ENCODE peak calls at places on chromosomes 6 and 20, in five cellular contexts. One of them, this sample, is unnamed.

GRCh38 chr6:388202-388903 is 3.2 kb upstream of the IRF4 start:
- DNase-seq in psoas muscle: no peak
- DNase-seq in GM13976: no peak
- DNase-seq in BJ: no peak
- DNase-seq in AG20443: no peak
- DNase-seq in this sample: no peak

GRCh38 chr6:21229061-21229460 is 364.5 kb upstream of the SOX4 start:
- DNase-seq in psoas muscle: no peak
- DNase-seq in GM13976: no peak
- DNase-seq in BJ: no peak
- DNase-seq in AG20443: no peak
- DNase-seq in this sample: no peak

GRCh38 chr20:62208805-62209755 is 11.0 kb downstream of the HRH3 start:
- DNase-seq in psoas muscle: peak
- DNase-seq in GM13976: no peak
- DNase-seq in BJ: no peak
- DNase-seq in AG20443: peak
- DNase-seq in this sample: no peak

GRCh38 chr20:11987526-11987925 is 69.8 kb downstream of the BTBD3 start:
- DNase-seq in psoas muscle: no peak
- DNase-seq in GM13976: no peak
- DNase-seq in BJ: no peak
- DNase-seq in AG20443: no peak
- DNase-seq in this sample: no peak

GRCh38 chr20:38894091-38894847 is 31.9 kb upstream of the FAM83D start:
- DNase-seq in psoas muscle: peak
- DNase-seq in GM13976: peak
- DNase-seq in BJ: no peak
- DNase-seq in AG20443: no peak
- DNase-seq in this sample: no peak

GRCh38 chr6:67064323-67064722 is 1357.3 kb upstream of the EYS start:
- DNase-seq in psoas muscle: no peak
- DNase-seq in GM13976: no peak
- DNase-seq in BJ: no peak
- DNase-seq in AG20443: no peak
- DNase-seq in this sample: no peak

GRCh38 chr20:38270869-38271608 is 10.5 kb upstream of the KIAA1755 start:
- DNase-seq in psoas muscle: peak
- DNase-seq in GM13976: no peak
- DNase-seq in BJ: peak
- DNase-seq in AG20443: peak
- DNase-seq in this sample: peak

GRCh38 chr6:15897063-15897934 is 231.6 kb upstream of the MYLIP start:
- DNase-seq in psoas muscle: peak
- DNase-seq in GM13976: no peak
- DNase-seq in BJ: no peak
- DNase-seq in AG20443: peak
- DNase-seq in this sample: peak

GRCh38 chr6:107493158-107494057 is 3.5 kb downstream of the SOBP start:
- DNase-seq in psoas muscle: peak
- DNase-seq in GM13976: no peak
- DNase-seq in BJ: no peak
- DNase-seq in AG20443: no peak
- DNase-seq in this sample: no peak

This sample was measured in glomerular endothelial cell.